ENCODE peak calls at places on chromosomes 13 and 19, in four cellular contexts. M is tibial nerve, C is A673, O is neural progenitor cell. E is an unnamed sample.

GRCh38 chr19:13162749-13163608 is 12.8 kb downstream of the IER2 start:
- DNase-seq in M (peak; percentile 91), C (peak; percentile 99), O (peak; percentile 97), E (peak; percentile 98)

GRCh38 chr13:28564030-28564429 is 69.1 kb upstream of the FLT1 start:
- DNase-seq in M (no peak), C (no peak), O (no peak), E (peak; percentile 97)

GRCh38 chr19:19900124-19900523 is 622 bp upstream of the ZNF93 start:
- DNase-seq in M (no peak), C (peak; percentile 24), O (no peak), E (no peak)

GRCh38 chr13:60627071-60627686 is 230.2 kb downstream of the TDRD3 start:
- DNase-seq in M (no peak), C (peak; percentile 79), O (peak; percentile 90), E (peak; percentile 10)

GRCh38 chr13:26220575-26220974 is 1.5 kb downstream of the RNF6 start:
- DNase-seq in M (no peak), C (no peak), O (no peak), E (no peak)

GRCh38 chr19:39197808-39198207 is 1.0 kb downstream of the NCCRP1 start:
- DNase-seq in M (no peak), C (no peak), O (peak; percentile 23), E (no peak)

GRCh38 chr19:32436692-32437091 is 31.1 kb downstream of the DPY19L3 start:
- DNase-seq in M (no peak), C (no peak), O (no peak), E (no peak)

GRCh38 chr19:6720369-6721112 is at the start of gene C3:
- DNase-seq in M (peak; percentile 53), C (no peak), O (no peak), E (peak; percentile 14)

GRCh38 chr13:54563286-54563685 is 1534.7 kb downstream of the OLFM4 start:
- DNase-seq in M (no peak), C (peak; percentile 2), O (no peak), E (no peak)

GRCh38 chr19:11848200-11848593 is 329 bp upstream of the ZNF439 start:
- DNase-seq in M (no peak), C (no peak), O (no peak), E (no peak)

GRCh38 chr19:46488551-46488950 is 7.1 kb downstream of the PNMA8B start:
- DNase-seq in M (no peak), C (no peak), O (no peak), E (no peak)

GRCh38 chr19:18500376-18500775 is 21.5 kb downstream of the ELL start:
- DNase-seq in M (no peak), C (no peak), O (no peak), E (peak; percentile 50)

GRCh38 chr19:330503-330902 is 14.1 kb downstream of the MIER2 start:
- DNase-seq in M (no peak), C (no peak), O (no peak), E (no peak)

GRCh38 chr13:27919934-27920676 is at the start of gene PDX1:
- DNase-seq in M (no peak), C (peak; percentile 46), O (peak; percentile 82), E (peak; percentile 21)

GRCh38 chr19:18254546-18255500 is 19.4 kb downstream of the IQCN start:
- DNase-seq in M (no peak), C (no peak), O (no peak), E (peak; percentile 38)

GRCh38 chr13:73625562-73626339 is 508.5 kb downstream of the KLF12 start:
- DNase-seq in M (no peak), C (no peak), O (no peak), E (no peak)

GRCh38 chr13:94967183-94968039 is 255.1 kb upstream of the SOX21 start:
- DNase-seq in M (no peak), C (peak; percentile 39), O (peak; percentile 85), E (peak; percentile 2)

GRCh38 chr19:16327911-16328823 is 3.5 kb downstream of the KLF2 start:
- DNase-seq in M (peak; percentile 78), C (no peak), O (no peak), E (peak; percentile 48)

GRCh38 chr13:114118086-114118762 is 14.2 kb downstream of the RASA3 start:
- DNase-seq in M (no peak), C (no peak), O (no peak), E (no peak)

GRCh38 chr19:33434886-33435705 is 61.6 kb downstream of the CEBPG start:
- DNase-seq in M (no peak), C (peak; percentile 52), O (peak; percentile 21), E (no peak)

GRCh38 chr19:18682807-18683108 is 722 bp upstream of the CRTC1 start:
- DNase-seq in M (no peak), C (no peak), O (no peak), E (no peak)

GRCh38 chr19:15934332-15935078 is at the start of gene CYP4F11:
- DNase-seq in M (no peak), C (peak; percentile 44), O (no peak), E (peak; percentile 95)

GRCh38 chr19:17125728-17126677 is 50.4 kb downstream of the MYO9B start:
- DNase-seq in M (no peak), C (no peak), O (no peak), E (peak; percentile 18)

GRCh38 chr19:38853214-38853613 is 3.4 kb upstream of the HNRNPL start:
- DNase-seq in M (no peak), C (no peak), O (no peak), E (no peak)

GRCh38 chr13:105465745-105466144 is 1069.7 kb downstream of the EFNB2 start:
- DNase-seq in M (no peak), C (no peak), O (no peak), E (no peak)

GRCh38 chr13:22883961-22884360 is 296.8 kb upstream of the SGCG start:
- DNase-seq in M (no peak), C (no peak), O (peak; percentile 54), E (no peak)

GRCh38 chr19:7778081-7778480 is 15.0 kb downstream of the CLEC4M start:
- DNase-seq in M (no peak), C (no peak), O (no peak), E (no peak)

GRCh38 chr13:106710267-106710666 is 142.3 kb upstream of the ARGLU1 start:
- DNase-seq in M (no peak), C (no peak), O (no peak), E (no peak)

GRCh38 chr19:40467007-40467565 is 285 bp downstream of the SPTBN4 start:
- DNase-seq in M (no peak), C (no peak), O (peak; percentile 53), E (no peak)

GRCh38 chr13:99871249-99871898 is 100.2 kb downstream of the ZIC5 start:
- DNase-seq in M (no peak), C (peak; percentile 55), O (no peak), E (no peak)

GRCh38 chr19:23321953-23322549 is 71.9 kb upstream of the ZNF724 start:
- DNase-seq in M (no peak), C (no peak), O (no peak), E (no peak)

GRCh38 chr19:44857837-44858236 is 11.7 kb downstream of the NECTIN2 start:
- DNase-seq in M (no peak), C (no peak), O (no peak), E (no peak)

GRCh38 chr19:50835785-50836542 is 2.6 kb upstream of the KLK15 start:
- DNase-seq in M (peak; percentile 26), C (peak; percentile 70), O (peak; percentile 79), E (peak; percentile 92)

GRCh38 chr19:13060233-13060963 is 42.3 kb downstream of the LYL1 start:
- DNase-seq in M (no peak), C (no peak), O (peak; percentile 63), E (peak; percentile 87)

GRCh38 chr13:37816276-37816675 is 53.3 kb downstream of the TRPC4 start:
- DNase-seq in M (no peak), C (no peak), O (no peak), E (no peak)

GRCh38 chr13:25203256-25203794 is 31.2 kb upstream of the AMER2 start:
- DNase-seq in M (no peak), C (no peak), O (no peak), E (peak; percentile 60)

DNA sequence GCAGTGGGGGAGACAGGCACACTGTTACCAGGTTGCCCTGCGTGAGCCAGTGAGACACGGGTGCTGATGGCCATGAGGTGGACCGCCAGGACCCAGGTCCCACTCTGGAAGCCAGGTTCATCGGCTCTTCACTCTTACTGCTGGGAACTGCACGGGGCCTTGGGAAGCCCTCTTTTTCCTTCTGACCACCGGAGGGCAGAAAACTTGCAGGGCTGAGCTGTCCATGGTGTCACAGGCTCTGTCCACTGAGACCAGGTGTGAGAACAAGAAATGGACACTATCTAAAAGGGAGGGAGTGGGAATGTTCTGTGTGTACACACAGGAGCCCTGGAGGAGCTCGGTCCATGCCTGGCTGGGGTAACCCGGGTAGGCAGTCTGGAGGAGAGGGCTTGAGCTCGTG is 93.4 kb downstream of the UQCRFS1 start:
- DNase-seq in M (no peak), C (no peak), O (peak; percentile 53), E (no peak)
- TF ChIP-seq CTCF in M (no peak), C (no peak), O (peak; percentile 61), E (no peak)

DNA sequence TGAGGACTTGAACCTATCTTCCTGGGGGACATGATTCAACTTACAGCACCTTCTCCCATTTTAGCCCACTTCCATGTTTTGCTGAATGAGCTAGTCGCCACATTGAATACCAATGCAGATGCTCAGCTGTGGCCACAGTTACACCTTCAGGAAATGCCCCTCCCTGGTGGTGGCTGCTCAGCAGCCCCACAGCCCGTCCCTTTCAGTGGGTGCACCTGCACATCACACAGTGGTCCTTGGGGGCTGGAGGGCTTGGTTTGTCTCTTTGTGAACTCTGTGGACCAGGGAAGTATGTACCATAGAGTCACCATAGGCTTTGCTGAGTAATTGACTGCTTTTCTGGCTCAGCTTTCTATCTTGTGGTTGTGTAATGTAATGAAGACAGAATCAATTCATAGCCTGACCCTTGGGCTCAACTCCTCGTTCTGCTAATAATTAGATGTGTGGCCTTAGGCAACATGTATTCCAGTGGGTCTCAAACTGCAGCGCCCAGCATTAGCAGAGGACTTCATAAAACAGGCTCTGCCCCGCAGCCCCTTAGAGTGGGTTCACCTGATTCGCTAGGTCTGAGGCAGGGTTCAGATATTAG is 48.1 kb upstream of the FARP1 start:
- DNase-seq in M (no peak), C (no peak), O (no peak), E (no peak)
- H3K4me3 ChIP-seq in M (no peak overlapping the region), C (no peak overlapping the region), O (no peak overlapping the region), E (no peak overlapping the region)

GRCh38 chr19:10618846-10619245 is 6.5 kb upstream of the SLC44A2 start:
- DNase-seq in M (no peak), C (no peak), O (no peak), E (no peak)

GRCh38 chr19:10621966-10622365 is 3.4 kb upstream of the SLC44A2 start:
- DNase-seq in M (no peak), C (no peak), O (no peak), E (no peak)

GRCh38 chr19:10617409-10618121 is 7.8 kb upstream of the SLC44A2 start:
- DNase-seq in M (no peak), C (no peak), O (no peak), E (no peak)

GRCh38 chr19:10624585-10624984 is 768 bp upstream of the SLC44A2 start:
- DNase-seq in M (no peak), C (no peak), O (no peak), E (no peak)

DNA sequence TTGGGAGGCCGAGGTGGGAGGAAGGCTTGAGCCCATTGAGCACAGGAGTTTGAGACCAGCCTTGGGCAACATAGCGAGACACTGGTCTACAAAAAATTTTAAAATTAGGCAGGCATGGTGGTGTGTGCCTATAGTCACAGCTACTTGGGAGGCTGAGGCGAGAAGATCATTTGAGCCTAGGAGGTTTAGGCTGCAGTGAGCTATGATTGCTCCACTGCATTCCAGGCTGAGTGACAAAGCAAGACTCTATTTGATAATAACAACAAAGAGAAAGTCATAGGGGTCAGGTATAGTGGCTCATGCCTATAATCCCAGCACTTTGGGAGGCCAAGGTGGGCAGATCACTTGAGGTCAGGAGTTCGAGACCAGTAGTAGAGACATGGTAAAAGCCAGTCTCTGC is 4.6 kb upstream of the SLC44A2 start:
- DNase-seq in M (no peak), C (no peak), O (no peak), E (no peak)
- H3K27ac ChIP-seq in M (no peak overlapping the region), C (no peak overlapping the region), O (no peak overlapping the region), E (no peak overlapping the region)

GRCh38 chr13:52809310-52809769 is 39.1 kb downstream of the PCDH8 start:
- DNase-seq in M (no peak), C (peak; percentile 92), O (peak; percentile 80), E (peak; percentile 74)
- TF ChIP-seq CTCF in M (peak; percentile 29), C (peak; percentile 79), O (peak; percentile 91), E (peak; percentile 32)